ENCODE peak calls at places on chromosomes 5 and 9, in five cellular contexts. Y is T-helper 1 cell, Z is LHCN-M2, T is DMS153, W is hepatocyte. M is an unnamed sample.

GRCh38 chr5:116084231-116084630 is 594 bp upstream of the COMMD10 start:
- DNase-seq in Y (peak), Z (no peak), T (peak), W (peak), M (no peak)

GRCh38 chr5:181192337-181193046 is 12.5 kb downstream of the TRIM7 start:
- DNase-seq in Y (no peak), Z (no peak), T (no peak), W (no peak), M (no peak)

GRCh38 chr5:57221049-57221568 is 47.2 kb downstream of the GPBP1 start:
- DNase-seq in Y (peak), Z (peak), T (no peak), W (peak), M (no peak)

GRCh38 chr9:96508227-96508940 is 58.4 kb downstream of the HABP4 start:
- DNase-seq in Y (no peak), Z (no peak), T (no peak), W (no peak), M (no peak)

GRCh38 chr9:133528887-133529262 is 4.1 kb upstream of the MYMK start:
- DNase-seq in Y (no peak), Z (no peak), T (no peak), W (no peak), M (no peak)

GRCh38 chr9:134835455-134835854 is 45.2 kb upstream of the FCN2 start:
- DNase-seq in Y (no peak), Z (no peak), T (no peak), W (no peak), M (no peak)

GRCh38 chr5:164191240-164191639 is 685.8 kb downstream of the MAT2B start:
- DNase-seq in Y (no peak), Z (peak), T (no peak), W (peak), M (no peak)

GRCh38 chr9:137140151-137141012 is 1.4 kb downstream of the GRIN1 start:
- DNase-seq in Y (no peak), Z (no peak), T (no peak), W (no peak), M (no peak)

GRCh38 chr5:92242170-92242569 is 859.1 kb upstream of the ARRDC3 start:
- DNase-seq in Y (no peak), Z (no peak), T (no peak), W (no peak), M (no peak)

GRCh38 chr5:135206862-135207261 is 172.8 kb upstream of the PITX1 start:
- DNase-seq in Y (no peak), Z (no peak), T (no peak), W (no peak), M (peak)

GRCh38 chr5:111512026-111512405 is 319 bp downstream of the STARD4 start:
- DNase-seq in Y (no peak), Z (peak), T (no peak), W (peak), M (no peak)

GRCh38 chr5:106415541-106415940 is 1255.2 kb downstream of the EFNA5 start:
- DNase-seq in Y (no peak), Z (peak), T (no peak), W (peak), M (no peak)

GRCh38 chr5:126778675-126779403 is 1.9 kb downstream of the LMNB1 start:
- DNase-seq in Y (no peak), Z (no peak), T (no peak), W (no peak), M (no peak)

GRCh38 chr9:16727452-16728127 is 142.9 kb downstream of the BNC2 start:
- DNase-seq in Y (no peak), Z (peak), T (no peak), W (no peak), M (no peak)

GRCh38 chr9:100160021-100160420 is 61.0 kb downstream of the INVS start:
- DNase-seq in Y (no peak), Z (no peak), T (no peak), W (no peak), M (no peak)

GRCh38 chr5:93599427-93600146 is 16.6 kb downstream of the NR2F1 start:
- DNase-seq in Y (no peak), Z (no peak), T (no peak), W (no peak), M (no peak)

GRCh38 chr5:108641596-108641995 is 106.1 kb upstream of the FER start:
- DNase-seq in Y (no peak), Z (no peak), T (no peak), W (no peak), M (no peak)

M was measured in type B pancreatic cell.